ENCODE peak calls at places on chromosomes 16 and 17, in six cellular contexts. N is brain microvascular endothelial cell, S is mesendoderm, H is coronary artery, O is HepG2, X is SJSA1. J is an unnamed sample.

GRCh38 chr17:8518858-8519257 is 83.2 kb downstream of the NDEL1 start:
- DNase-seq in N (no peak), S (no peak), H (no peak), O (no peak), X (no peak), J (peak)

GRCh38 chr17:79933863-79934652 is 94.8 kb upstream of the CBX4 start:
- DNase-seq in N (no peak), S (no peak), H (no peak), O (no peak), X (peak), J (no peak)

GRCh38 chr16:12362482-12363458 is 386.2 kb downstream of the SNX29 start:
- DNase-seq in N (no peak), S (no peak), H (no peak), O (no peak), X (no peak), J (no peak)

GRCh38 chr17:8366231-8366630 is 10.3 kb downstream of the KRABD2 start:
- DNase-seq in N (peak), S (no peak), H (peak), O (no peak), X (peak), J (peak)

GRCh38 chr17:3984719-3985444 is 20.6 kb upstream of the ATP2A3 start:
- DNase-seq in N (no peak), S (no peak), H (peak), O (no peak), X (no peak), J (no peak)

GRCh38 chr16:86379505-86379846 is 130.9 kb upstream of the FOXF1 start:
- DNase-seq in N (no peak), S (no peak), H (no peak), O (no peak), X (peak), J (peak)

GRCh38 chr16:86671486-86672214 is 93.3 kb downstream of the FOXL1 start:
- DNase-seq in N (no peak), S (no peak), H (no peak), O (no peak), X (peak), J (peak)

GRCh38 chr16:62194828-62195227 is 158.6 kb upstream of the CDH8 start:
- DNase-seq in N (no peak), S (no peak), H (no peak), O (no peak), X (no peak), J (no peak)

GRCh38 chr17:36808181-36808661 is 129.1 kb upstream of the LHX1 start:
- DNase-seq in N (no peak), S (peak), H (peak), O (no peak), X (no peak), J (no peak)

GRCh38 chr17:10126554-10127493 is 71.6 kb downstream of the GAS7 start:
- DNase-seq in N (no peak), S (peak), H (no peak), O (no peak), X (peak), J (peak)

GRCh38 chr16:66070140-66070887 is 296.2 kb upstream of the CDH5 start:
- DNase-seq in N (no peak), S (no peak), H (no peak), O (no peak), X (no peak), J (peak)

GRCh38 chr16:78368121-78369102 is 269.0 kb downstream of the WWOX start:
- DNase-seq in N (no peak), S (no peak), H (no peak), O (no peak), X (no peak), J (no peak)

GRCh38 chr16:14041164-14041563 is 30.0 kb upstream of the MRTFB start:
- DNase-seq in N (no peak), S (no peak), H (no peak), O (no peak), X (no peak), J (no peak)

GRCh38 chr17:78258323-78259229 is 27.1 kb downstream of the TMEM235 start:
- DNase-seq in N (peak), S (peak), H (no peak), O (peak), X (no peak), J (peak)

GRCh38 chr16:81546781-81547180 is 102.2 kb downstream of the CMIP start:
- DNase-seq in N (no peak), S (no peak), H (no peak), O (no peak), X (no peak), J (no peak)

GRCh38 chr17:45308016-45308365 is 8.8 kb downstream of the MAP3K14 start:
- DNase-seq in N (no peak), S (no peak), H (no peak), O (no peak), X (no peak), J (no peak)
- H3K4me3 ChIP-seq in N (no peak), S (no peak), H (no peak), O (no peak), X (no peak), J (no peak)

DNA sequence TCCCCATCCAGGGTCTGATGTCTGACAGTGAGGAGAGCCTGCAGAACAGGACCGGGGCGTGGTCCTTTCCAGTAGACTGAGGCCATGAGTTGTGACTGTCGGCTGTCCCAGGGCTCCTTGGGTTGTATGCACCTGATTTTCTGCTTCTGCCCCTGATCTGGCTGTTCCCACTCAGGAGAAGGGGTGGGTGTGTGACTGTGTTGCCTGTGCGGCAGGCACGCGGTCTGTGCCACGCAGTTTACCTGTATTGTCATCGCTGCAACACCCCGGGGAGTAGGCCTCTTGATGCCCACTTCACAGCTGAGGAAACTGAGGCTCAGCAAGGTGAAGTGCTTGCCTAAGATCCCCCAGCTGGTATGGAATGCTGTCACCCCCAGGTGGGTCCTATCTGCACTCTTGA is 1.4 kb downstream of the CRISPLD2 start:
- DNase-seq in N (no peak), S (no peak), H (no peak), O (no peak), X (no peak), J (peak)
- H3K4me3 ChIP-seq in N (peak), S (no peak), H (peak), O (no peak), X (no peak), J (peak)

DNA sequence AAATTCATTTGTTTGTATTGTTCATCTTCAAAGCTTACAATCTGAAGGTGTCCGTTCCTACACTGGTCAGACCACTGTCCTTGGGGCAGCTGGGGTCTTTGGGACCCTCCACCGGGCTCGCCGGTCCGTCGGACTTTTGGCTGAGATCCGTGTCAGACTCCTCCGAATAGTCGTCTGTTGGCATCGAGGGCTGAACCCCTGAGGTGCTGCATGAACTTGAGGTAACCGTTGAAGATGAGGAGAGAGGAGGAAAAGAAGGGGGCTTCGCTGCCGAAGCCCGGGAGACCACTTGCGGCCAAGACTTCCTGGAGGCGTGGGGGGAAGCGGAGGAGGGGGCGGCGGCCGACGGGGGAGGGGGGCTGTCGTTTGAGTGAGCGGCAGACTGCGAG is 260.8 kb downstream of the ZFHX3 start:
- DNase-seq in N (no peak), S (no peak), H (no peak), O (no peak), X (no peak), J (no peak)
- H3K4me3 ChIP-seq in N (peak), S (peak), H (peak), O (no peak), X (peak), J (peak)

GRCh38 chr17:29243792-29244191 is 2.9 kb upstream of the CRYBA1 start:
- DNase-seq in N (peak), S (peak), H (no peak), O (peak), X (no peak), J (peak)
- H3K4me3 ChIP-seq in N (no peak), S (no peak), H (no peak), O (no peak), X (no peak), J (no peak)

J was measured in fibroblast of villous mesenchyme.